ENCODE peak calls at places on chromosome 12, in nine cellular contexts. Q, E, D, G, B, Z, I, N and C are unnamed samples.

GRCh38 chr12:12726543-12727093 is 9.4 kb downstream of the CDKN1B start:
- DNase-seq in Q (peak), E (peak), D (no peak), G (no peak), B (no peak), Z (no peak), I (no peak), N (no peak), C (no peak)

GRCh38 chr12:104546575-104546974 is 89.8 kb downstream of the CHST11 start:
- DNase-seq in Q (no peak), E (no peak), D (peak), G (no peak), B (no peak), Z (no peak), I (peak), N (no peak), C (no peak)

GRCh38 chr12:121637231-121637914 is 11.0 kb downstream of the ORAI1 start:
- DNase-seq in Q (no peak), E (no peak), D (peak), G (no peak), B (peak), Z (no peak), I (peak), N (no peak), C (peak)

GRCh38 chr12:17204289-17205054 is 598.5 kb upstream of the LMO3 start:
- DNase-seq in Q (no peak), E (no peak), D (no peak), G (no peak), B (no peak), Z (no peak), I (no peak), N (no peak), C (no peak)

GRCh38 chr12:4530982-4531586 is 7.6 kb upstream of the RAD51AP1 start:
- DNase-seq in Q (no peak), E (no peak), D (no peak), G (no peak), B (no peak), Z (no peak), I (no peak), N (no peak), C (no peak)

GRCh38 chr12:63845726-63846125 is 1.2 kb downstream of the SRGAP1 start:
- DNase-seq in Q (peak), E (peak), D (no peak), G (no peak), B (no peak), Z (no peak), I (no peak), N (no peak), C (no peak)

GRCh38 chr12:53495903-53496751 is 3.1 kb downstream of the MAP3K12 start:
- DNase-seq in Q (no peak), E (peak), D (peak), G (peak), B (no peak), Z (peak), I (peak), N (no peak), C (no peak)

GRCh38 chr12:67766370-67766769 is 117.8 kb downstream of the DYRK2 start:
- DNase-seq in Q (peak), E (peak), D (no peak), G (no peak), B (no peak), Z (no peak), I (no peak), N (no peak), C (no peak)

GRCh38 chr12:63068857-63069442 is 82.1 kb downstream of the AVPR1A start:
- DNase-seq in Q (peak), E (peak), D (no peak), G (no peak), B (no peak), Z (peak), I (no peak), N (no peak), C (no peak)

GRCh38 chr12:2387051-2387834 is 334.5 kb downstream of the CACNA1C start:
- DNase-seq in Q (peak), E (peak), D (no peak), G (peak), B (no peak), Z (no peak), I (no peak), N (peak), C (no peak)

GRCh38 chr12:94134226-94134795 is 14.1 kb upstream of the PLXNC1 start:
- DNase-seq in Q (peak), E (peak), D (peak), G (no peak), B (no peak), Z (peak), I (no peak), N (no peak), C (no peak)

GRCh38 chr12:115349711-115350110 is 665.7 kb upstream of the TBX3 start:
- DNase-seq in Q (no peak), E (peak), D (no peak), G (no peak), B (no peak), Z (no peak), I (no peak), N (no peak), C (no peak)

GRCh38 chr12:85283560-85283959 is 3.5 kb downstream of the ALX1 start:
- DNase-seq in Q (no peak), E (no peak), D (no peak), G (no peak), B (no peak), Z (peak), I (no peak), N (no peak), C (no peak)

GRCh38 chr12:26445909-26446308 is 250.5 kb downstream of the SSPN start:
- DNase-seq in Q (no peak), E (no peak), D (no peak), G (no peak), B (no peak), Z (no peak), I (no peak), N (no peak), C (no peak)

GRCh38 chr12:57626111-57626928 is 6.7 kb downstream of the B4GALNT1 start:
- DNase-seq in Q (no peak), E (no peak), D (no peak), G (no peak), B (no peak), Z (no peak), I (no peak), N (no peak), C (no peak)

GRCh38 chr12:26712892-26713291 is 120.1 kb downstream of the ITPR2 start:
- DNase-seq in Q (no peak), E (no peak), D (no peak), G (no peak), B (no peak), Z (peak), I (no peak), N (no peak), C (no peak)

GRCh38 chr12:52307836-52308806 is 13.1 kb downstream of the KRT83 start:
- DNase-seq in Q (peak), E (peak), D (peak), G (peak), B (peak), Z (peak), I (peak), N (no peak), C (no peak)

GRCh38 chr12:98699568-98699967 is 54.5 kb downstream of the APAF1 start:
- DNase-seq in Q (peak), E (peak), D (no peak), G (no peak), B (no peak), Z (no peak), I (no peak), N (no peak), C (no peak)

GRCh38 chr12:117577122-117577657 is 215.8 kb upstream of the NOS1 start:
- DNase-seq in Q (no peak), E (no peak), D (no peak), G (no peak), B (no peak), Z (no peak), I (no peak), N (no peak), C (no peak)

GRCh38 chr12:45121224-45121623 is 70.3 kb upstream of the DBX2 start:
- DNase-seq in Q (no peak), E (no peak), D (no peak), G (no peak), B (no peak), Z (peak), I (no peak), N (no peak), C (no peak)

GRCh38 chr12:45125997-45126396 is 75.1 kb upstream of the DBX2 start:
- DNase-seq in Q (no peak), E (no peak), D (no peak), G (no peak), B (no peak), Z (no peak), I (no peak), N (no peak), C (no peak)

GRCh38 chr12:45128637-45129036 is 77.7 kb upstream of the DBX2 start:
- DNase-seq in Q (no peak), E (no peak), D (no peak), G (no peak), B (no peak), Z (no peak), I (no peak), N (no peak), C (no peak)

GRCh38 chr12:45124485-45125155 is 73.7 kb upstream of the DBX2 start:
- DNase-seq in Q (no peak), E (no peak), D (no peak), G (no peak), B (no peak), Z (peak), I (no peak), N (no peak), C (no peak)

GRCh38 chr12:45122776-45123380 is 72.0 kb upstream of the DBX2 start:
- DNase-seq in Q (peak), E (peak), D (no peak), G (no peak), B (no peak), Z (peak), I (no peak), N (no peak), C (no peak)
- TF ChIP-seq CTCF in Q (peak), E (peak), D (no peak), G (no peak), B (no peak), Z (peak), I (peak), N (no peak), C (no peak)

GRCh38 chr12:108772247-108772646 is 40.9 kb upstream of the CORO1C start:
- DNase-seq in Q (no peak), E (no peak), D (no peak), G (no peak), B (no peak), Z (peak), I (no peak), N (peak), C (no peak)

GRCh38 chr12:108766294-108766693 is 35.0 kb upstream of the CORO1C start:
- DNase-seq in Q (no peak), E (no peak), D (no peak), G (no peak), B (no peak), Z (no peak), I (no peak), N (no peak), C (no peak)

GRCh38 chr12:108770963-108771362 is 39.6 kb upstream of the CORO1C start:
- DNase-seq in Q (no peak), E (no peak), D (no peak), G (no peak), B (no peak), Z (no peak), I (no peak), N (no peak), C (no peak)

GRCh38 chr12:108770269-108770829 is 39.0 kb upstream of the CORO1C start:
- DNase-seq in Q (no peak), E (no peak), D (no peak), G (no peak), B (no peak), Z (no peak), I (no peak), N (no peak), C (no peak)

GRCh38 chr12:108768591-108769500 is 37.5 kb upstream of the CORO1C start:
- DNase-seq in Q (no peak), E (no peak), D (peak), G (peak), B (peak), Z (peak), I (peak), N (no peak), C (peak)
- TF ChIP-seq CTCF in Q (no peak), E (no peak), D (peak), G (no peak), B (no peak), Z (no peak), I (no peak), N (no peak), C (no peak)

DNA sequence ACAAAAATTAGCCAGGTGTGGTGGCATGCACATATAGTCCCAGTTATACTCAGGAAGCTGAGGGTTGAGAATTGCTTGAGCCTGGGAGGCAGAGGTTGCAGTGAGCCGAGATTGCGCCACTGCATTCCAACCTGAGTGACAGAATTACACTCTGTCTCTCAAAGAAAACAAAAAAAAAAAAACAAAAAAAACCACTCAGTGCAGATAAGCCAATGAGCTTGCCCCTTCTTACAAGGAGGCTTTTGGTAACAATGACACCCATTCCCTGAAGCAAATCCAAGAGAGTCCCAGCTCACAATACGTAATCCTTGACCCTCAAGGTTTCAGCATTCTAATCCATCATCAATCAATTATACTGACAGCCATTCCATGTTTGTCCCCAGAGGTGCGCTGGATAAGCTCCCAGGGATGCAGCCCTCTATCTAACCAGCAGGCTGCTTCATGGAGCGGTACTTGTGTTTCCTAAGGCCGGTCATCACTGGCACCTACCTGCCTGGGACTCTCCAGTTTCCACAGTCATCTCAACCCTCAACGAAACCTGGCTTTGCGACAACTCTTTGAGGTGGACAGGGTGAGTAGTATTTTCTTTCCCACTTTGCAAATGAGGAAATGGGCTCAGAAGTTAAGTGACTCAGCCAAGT is 12.4 kb downstream of the GCN1 start:
- DNase-seq in Q (peak), E (peak), D (peak), G (no peak), B (no peak), Z (no peak), I (no peak), N (no peak), C (no peak)
- TF ChIP-seq CTCF in Q (no peak), E (no peak), D (no peak), G (no peak), B (no peak), Z (no peak), I (no peak), N (no peak), C (no peak)

GRCh38 chr12:19779393-19780056 is 340.2 kb downstream of the AEBP2 start:
- DNase-seq in Q (peak), E (no peak), D (no peak), G (peak), B (no peak), Z (peak), I (no peak), N (no peak), C (no peak)
- TF ChIP-seq CTCF in Q (no peak), E (no peak), D (no peak), G (no peak), B (no peak), Z (no peak), I (no peak), N (no peak), C (no peak)

GRCh38 chr12:71846322-71846940 is 6.9 kb downstream of the TBC1D15 start:
- DNase-seq in Q (peak), E (peak), D (no peak), G (no peak), B (no peak), Z (peak), I (no peak), N (no peak), C (no peak)
- TF ChIP-seq CTCF in Q (peak), E (peak), D (peak), G (no peak), B (no peak), Z (peak), I (peak), N (peak), C (no peak)

DNA sequence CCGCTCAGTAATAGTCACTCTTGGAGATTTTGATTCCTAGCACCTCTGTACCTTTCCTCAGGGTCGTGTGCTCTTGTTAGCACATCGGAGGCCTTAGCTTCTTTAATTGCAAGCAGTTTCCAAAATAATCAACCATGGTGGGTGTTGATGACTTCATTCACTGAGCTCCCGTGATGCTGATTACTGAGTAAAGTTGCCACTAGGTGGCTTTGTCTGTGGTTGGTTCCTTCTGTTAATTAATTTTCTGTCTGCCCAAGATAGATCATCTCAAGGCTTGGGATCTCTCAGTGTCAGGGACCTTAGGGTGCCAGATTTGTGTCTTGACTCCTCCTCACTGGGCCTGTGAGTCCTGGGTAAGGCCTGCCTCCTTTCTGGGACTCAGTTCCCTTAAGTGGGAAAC is 54.3 kb downstream of the PTPN11 start:
- DNase-seq in Q (no peak), E (no peak), D (no peak), G (no peak), B (no peak), Z (peak), I (no peak), N (no peak), C (no peak)
- TF ChIP-seq CTCF in Q (peak), E (no peak), D (no peak), G (no peak), B (no peak), Z (peak), I (no peak), N (peak), C (no peak)

DNA sequence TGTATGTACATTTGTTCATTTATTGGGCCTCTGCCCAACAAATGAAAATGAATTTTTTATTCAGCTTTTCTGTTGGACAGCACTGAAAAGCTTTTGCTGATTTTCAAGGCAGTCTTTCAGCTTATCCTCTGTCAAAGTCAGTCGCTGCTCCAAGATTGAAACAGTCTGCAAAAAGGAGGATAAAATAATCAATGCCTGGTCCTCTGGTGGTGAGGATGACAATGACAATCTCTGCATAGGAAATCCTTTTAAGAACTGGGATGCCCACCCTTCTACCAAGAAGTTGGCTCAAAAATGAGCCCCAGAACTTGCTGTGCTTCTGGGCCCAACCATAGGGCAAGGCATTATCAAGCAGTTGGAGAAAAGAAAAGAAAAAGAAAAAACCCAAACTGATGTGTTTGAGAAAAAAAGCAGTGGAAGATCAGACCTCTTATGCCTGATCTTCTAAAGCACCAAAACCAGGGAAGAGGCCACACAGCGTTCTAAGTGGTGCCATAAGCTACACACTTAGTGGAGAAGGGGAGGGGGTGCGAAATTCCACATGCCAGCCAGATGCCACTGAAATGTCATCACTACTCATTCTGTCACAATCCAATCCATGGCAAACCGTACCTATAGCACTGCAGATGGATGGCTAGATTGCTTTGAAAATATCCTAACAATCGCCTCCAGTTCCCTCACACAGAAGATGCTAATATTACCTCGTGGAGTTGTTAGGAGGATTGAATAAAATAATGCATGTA is 69.0 kb upstream of the DUSP6 start:
- DNase-seq in Q (no peak), E (no peak), D (no peak), G (no peak), B (no peak), Z (peak), I (no peak), N (no peak), C (no peak)
- TF ChIP-seq CTCF in Q (no peak), E (no peak), D (peak), G (no peak), B (no peak), Z (peak), I (peak), N (no peak), C (no peak)

GRCh38 chr12:21248679-21249078 is 86.0 kb downstream of the SLCO1A2 start:
- DNase-seq in Q (no peak), E (no peak), D (no peak), G (no peak), B (no peak), Z (peak), I (no peak), N (no peak), C (no peak)
- TF ChIP-seq CTCF in Q (no peak), E (peak), D (no peak), G (no peak), B (no peak), Z (peak), I (peak), N (peak), C (no peak)

DNA sequence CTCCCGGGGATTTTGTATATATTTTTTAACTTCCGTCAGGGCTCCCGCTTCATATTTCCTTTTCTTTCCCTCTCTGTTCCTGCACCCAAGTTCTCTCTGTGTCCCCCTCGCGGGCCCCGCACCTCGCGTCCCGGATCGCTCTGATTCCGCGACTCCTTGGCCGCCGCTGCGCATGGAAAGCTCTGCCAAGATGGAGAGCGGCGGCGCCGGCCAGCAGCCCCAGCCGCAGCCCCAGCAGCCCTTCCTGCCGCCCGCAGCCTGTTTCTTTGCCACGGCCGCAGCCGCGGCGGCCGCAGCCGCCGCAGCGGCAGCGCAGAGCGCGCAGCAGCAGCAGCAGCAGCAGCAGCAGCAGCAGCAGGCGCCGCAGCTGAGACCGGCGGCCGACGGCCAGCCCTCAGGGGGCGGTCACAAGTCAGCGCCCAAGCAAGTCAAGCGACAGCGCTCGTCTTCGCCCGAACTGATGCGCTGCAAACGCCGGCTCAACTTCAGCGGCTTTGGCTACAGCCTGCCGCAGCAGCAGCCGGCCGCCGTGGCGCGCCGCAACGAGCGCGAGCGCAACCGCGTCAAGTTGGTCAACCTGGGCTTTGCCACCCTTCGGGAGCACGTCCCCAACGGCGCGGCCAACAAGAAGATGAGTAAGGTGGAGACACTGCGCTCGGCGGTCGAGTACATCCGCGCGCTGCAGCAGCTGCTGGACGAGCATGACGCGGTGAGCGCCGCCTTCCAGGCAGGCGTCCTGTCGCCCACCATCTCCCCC is 777 bp downstream of the ASCL1 start:
- DNase-seq in Q (peak), E (peak), D (no peak), G (no peak), B (no peak), Z (peak), I (no peak), N (no peak), C (no peak)
- TF ChIP-seq CTCF in Q (no peak), E (no peak), D (no peak), G (no peak), B (no peak), Z (no peak), I (no peak), N (no peak), C (no peak)